ENCODE peak calls at places on chromosomes 2 and 18, in ten cellular contexts. K is activated T-cell treated with anti-CD3 and anti-CD28 coated beads for 24 hours; D is activated naive CD4-positive, alpha-beta T cell treated with anti-CD3 and anti-CD28 coated beads, Interleukin-2, amount 10 ng/mL, durations not matched to agents 7 days and 5 days; L is fibroblast of lung; W is astrocyte; O is activated CD8-positive, alpha-beta T cell treated with anti-CD3 and anti-CD28 coated beads, Interleukin-2, amount 10 ng/mL, durations not matched to agents 7 days and 5 days; Y is CMK; J is stimulated activated naive CD4-positive, alpha-beta T cell; P is HS-5; U is cardiac fibroblast. R is an unnamed sample.

GRCh38 chr2:85994421-85994777 is 105.6 kb upstream of the ST3GAL5 start:
- DNase-seq in P (no peak), L (no peak), W (no peak), K (no peak), Y (no peak), U (no peak), J (no peak), O (no peak), D (no peak), R (no peak)

GRCh38 chr2:37570773-37571570 is 100.5 kb downstream of the CDC42EP3 start:
- DNase-seq in W (peak; percentile 96), O (no peak), Y (no peak), U (peak; percentile 93), D (no peak), J (no peak), P (peak; percentile 82), L (peak; percentile 95), K (no peak), R (peak; percentile 91)

GRCh38 chr18:23998811-23999210 is 15.7 kb upstream of the TTC39C start:
- DNase-seq in W (peak; percentile 24), P (no peak), L (peak; percentile 33), K (no peak), J (no peak), D (no peak), Y (no peak), O (no peak), U (no peak), R (no peak)

GRCh38 chr2:121965666-121966065 is 210.2 kb downstream of the TSN start:
- DNase-seq in P (no peak), Y (no peak), W (no peak), D (no peak), O (no peak), J (no peak), L (no peak), K (no peak), U (no peak), R (no peak)

GRCh38 chr18:2908946-2909335 is 62.1 kb downstream of the EMILIN2 start:
- DNase-seq in W (no peak), O (no peak), D (no peak), Y (no peak), U (no peak), J (no peak), P (no peak), K (no peak), L (no peak), R (no peak)

GRCh38 chr18:36728345-36728744 is 100.5 kb downstream of the TPGS2 start:
- DNase-seq in U (no peak), K (no peak), D (no peak), Y (no peak), P (no peak), J (no peak), L (no peak), W (no peak), O (no peak), R (no peak)

GRCh38 chr18:76791106-76791505 is 31.3 kb upstream of the ZNF236 start:
- DNase-seq in K (no peak), L (peak; percentile 17), J (no peak), W (peak; percentile 7), Y (no peak), D (no peak), O (no peak), P (no peak), U (no peak), R (no peak)

GRCh38 chr18:3592864-3593263 is 142.9 kb downstream of the TGIF1 start:
- DNase-seq in P (no peak), Y (no peak), L (no peak), W (no peak), U (no peak), J (no peak), O (no peak), D (no peak), K (no peak), R (no peak)

GRCh38 chr2:152581360-152581759 is 135.9 kb downstream of the PRPF40A start:
- DNase-seq in D (no peak), J (no peak), P (no peak), Y (no peak), K (no peak), L (peak; percentile 40), U (no peak), W (no peak), O (no peak), R (no peak)

GRCh38 chr18:40955351-40955750 is 999.7 kb upstream of the PIK3C3 start:
- DNase-seq in W (no peak), D (no peak), P (no peak), K (no peak), J (no peak), U (no peak), O (no peak), L (no peak), Y (no peak), R (no peak)

R was measured in HCEC 1CT.